ENCODE peak calls at places on chromosomes 2 and 18, in seven cellular contexts. X is K562, C is transverse colon, R is HCT116, Y is upper lobe of left lung, Q is HepG2, N is breast epithelium. Z is an unnamed sample.

GRCh38 chr2:143345887-143346612 is 216.8 kb downstream of the ARHGAP15 start:
- DNase-seq in X (no peak), C (no peak), R (no peak), Y (no peak), Q (no peak), N (no peak), Z (no peak)

GRCh38 chr18:74569401-74569800 is 28.3 kb upstream of the ZNF407 start:
- DNase-seq in X (no peak), C (no peak), R (no peak), Y (no peak), Q (no peak), N (no peak), Z (no peak)

GRCh38 chr2:96202152-96202856 is 6.3 kb downstream of the STARD7 start:
- DNase-seq in X (no peak), C (no peak), R (no peak), Y (peak), Q (no peak), N (no peak), Z (no peak)

GRCh38 chr2:128585706-128586105 is 267.0 kb upstream of the HS6ST1 start:
- DNase-seq in X (no peak), C (no peak), R (no peak), Y (no peak), Q (no peak), N (no peak), Z (no peak)

GRCh38 chr2:192016265-192016664 is 169.4 kb upstream of the CAVIN2 start:
- DNase-seq in X (no peak), C (no peak), R (no peak), Y (no peak), Q (no peak), N (no peak), Z (no peak)

GRCh38 chr2:240327566-240327965 is 107.9 kb upstream of the GPC1 start:
- DNase-seq in X (no peak), C (no peak), R (no peak), Y (no peak), Q (no peak), N (no peak), Z (no peak)

GRCh38 chr2:113000436-113000835 is 4.8 kb upstream of the IL36A start:
- DNase-seq in X (no peak), C (no peak), R (no peak), Y (no peak), Q (no peak), N (no peak), Z (no peak)

GRCh38 chr2:7867858-7868257 is 814.0 kb upstream of the ID2 start:
- DNase-seq in X (no peak), C (no peak), R (no peak), Y (no peak), Q (no peak), N (no peak), Z (no peak)

GRCh38 chr2:28643324-28643723 is 108.3 kb upstream of the PPP1CB start:
- DNase-seq in X (no peak), C (no peak), R (no peak), Y (no peak), Q (peak), N (no peak), Z (peak)

GRCh38 chr2:134819334-134819733 is 19.1 kb upstream of the ACMSD start:
- DNase-seq in X (no peak), C (no peak), R (peak), Y (no peak), Q (no peak), N (no peak), Z (no peak)

GRCh38 chr2:50133766-50134165 is 898.2 kb downstream of the NRXN1 start:
- DNase-seq in X (no peak), C (no peak), R (no peak), Y (no peak), Q (no peak), N (no peak), Z (no peak)

GRCh38 chr18:76354348-76354747 is 140.7 kb downstream of the ZNF516 start:
- DNase-seq in X (no peak), C (no peak), R (no peak), Y (no peak), Q (no peak), N (no peak), Z (no peak)
- TF ChIP-seq POLR2AphosphoS5 in X (no peak), C (peak), R (no peak), Y (no peak), Q (no peak), N (no peak), Z (no peak)

GRCh38 chr2:205835982-205836381 is 153.7 kb downstream of the NRP2 start:
- DNase-seq in X (no peak), C (no peak), R (no peak), Y (no peak), Q (no peak), N (no peak), Z (no peak)
- H3K27ac ChIP-seq in X (no peak), C (peak), R (no peak), Y (peak), Q (no peak), N (no peak), Z (no peak)

GRCh38 chr2:43344911-43345373 is 118.5 kb upstream of the ZFP36L2 start:
- DNase-seq in X (no peak), C (no peak), R (no peak), Y (no peak), Q (no peak), N (no peak), Z (no peak)
- H3K4me3 ChIP-seq in X (no peak), C (no peak), R (no peak), Y (no peak), Q (no peak), N (no peak), Z (no peak)

GRCh38 chr2:68365087-68365486 is at the start of gene PLEK:
- DNase-seq in X (no peak), C (peak), R (no peak), Y (peak), Q (no peak), N (no peak), Z (no peak)
- TF ChIP-seq POLR2AphosphoS5 in X (no peak), C (peak), R (no peak), Y (peak), Q (no peak), N (no peak), Z (no peak)

GRCh38 chr2:63665806-63666205 is 77.0 kb downstream of the MDH1 start:
- DNase-seq in X (no peak), C (no peak), R (no peak), Y (no peak), Q (no peak), N (no peak), Z (no peak)
- H3K27ac ChIP-seq in X (no peak), C (no peak), R (no peak), Y (no peak), Q (no peak), N (no peak), Z (no peak)

GRCh38 chr18:21242141-21243040 is at the start of gene GREB1L:
- DNase-seq in X (no peak), C (peak), R (peak), Y (no peak), Q (peak), N (no peak), Z (no peak)
- H3K4me3 ChIP-seq in X (no peak), C (peak), R (peak), Y (peak), Q (peak), N (peak), Z (peak)

GRCh38 chr2:223262946-223263345 is 211.0 kb downstream of the KCNE4 start:
- DNase-seq in X (no peak), C (no peak), R (peak), Y (no peak), Q (no peak), N (no peak), Z (peak)
- TF ChIP-seq POLR2AphosphoS5 in X (no peak), C (no peak), R (no peak), Y (no peak), Q (no peak), N (no peak), Z (no peak)

DNA sequence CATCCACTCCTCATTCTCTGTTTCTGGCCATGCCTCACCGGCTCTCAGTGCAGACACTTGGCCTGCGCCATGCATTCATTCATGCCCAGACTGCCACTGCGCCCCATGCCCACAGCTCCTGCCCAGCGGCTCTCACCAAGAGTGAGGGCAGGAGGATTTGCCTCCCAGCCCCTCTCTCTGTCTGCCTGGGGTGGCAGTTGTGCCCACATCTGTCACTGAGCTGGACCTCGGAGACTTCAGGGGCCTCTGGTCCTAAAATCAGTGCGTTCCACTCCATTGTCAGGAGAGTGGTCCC is 75.1 kb downstream of the CIB4 start:
- DNase-seq in X (no peak), C (no peak), R (no peak), Y (no peak), Q (no peak), N (no peak), Z (no peak)
- H3K27ac ChIP-seq in X (no peak), C (no peak), R (no peak), Y (no peak), Q (no peak), N (no peak), Z (no peak)

DNA sequence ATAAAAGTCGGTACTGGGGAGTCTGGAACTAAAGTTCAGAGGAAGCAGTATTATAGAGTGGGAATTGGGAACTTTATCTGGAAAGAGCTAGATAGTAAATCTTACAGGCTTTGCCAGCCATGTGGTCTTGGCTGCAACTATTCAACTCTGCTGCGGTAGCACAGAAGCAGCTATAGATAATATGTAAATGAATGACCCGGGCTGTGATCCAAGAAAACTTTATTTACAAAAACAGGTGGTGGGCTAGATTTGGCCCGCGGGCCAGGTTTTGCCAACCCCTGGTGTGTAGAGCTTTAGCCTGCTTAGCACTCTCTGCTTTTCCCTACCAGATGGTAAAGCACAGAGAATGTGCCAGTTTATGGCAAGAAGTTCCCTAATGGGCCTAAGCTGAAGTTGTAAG is 70.8 kb downstream of the TNP1 start:
- DNase-seq in X (no peak), C (no peak), R (no peak), Y (no peak), Q (no peak), N (no peak), Z (no peak)
- H3K4me3 ChIP-seq in X (no peak), C (no peak), R (no peak), Y (no peak), Q (no peak), N (no peak), Z (no peak)

Z was measured in prostate gland.